ENCODE peak calls at places on chromosomes 6 and 20, in nine cellular contexts. Y is aorta; R is uterus; E is stomach; O is psoas muscle; U is CD4-positive, alpha-beta memory T cell; C is CD8-positive, alpha-beta T cell; I is vagina; S is A549. J is an unnamed sample.

GRCh38 chr6:25503686-25504085 is 148.3 kb upstream of the SCGN start:
- DNase-seq in Y (no peak), R (no peak), E (no peak), O (no peak), U (no peak), C (no peak), I (no peak), S (no peak), J (no peak)

GRCh38 chr6:43205849-43206248 is 23.4 kb downstream of the DNPH1 start:
- DNase-seq in Y (no peak), R (no peak), E (no peak), O (no peak), U (no peak), C (no peak), I (no peak), S (no peak), J (no peak)

GRCh38 chr6:70998148-70998547 is 41.3 kb upstream of the B3GAT2 start:
- DNase-seq in Y (no peak), R (no peak), E (no peak), O (no peak), U (no peak), C (no peak), I (no peak), S (no peak), J (no peak)

GRCh38 chr6:39791850-39792500 is at the start of gene DAAM2:
- DNase-seq in Y (peak), R (peak), E (peak), O (peak), U (no peak), C (no peak), I (peak), S (no peak), J (peak)

GRCh38 chr6:131640576-131640975 is 3.5 kb downstream of the ENPP3 start:
- DNase-seq in Y (no peak), R (no peak), E (no peak), O (no peak), U (no peak), C (no peak), I (no peak), S (no peak), J (no peak)

GRCh38 chr6:32081168-32081624 is 27.9 kb downstream of the TNXB start:
- DNase-seq in Y (peak), R (peak), E (no peak), O (peak), U (no peak), C (no peak), I (no peak), S (no peak), J (peak)

GRCh38 chr6:2630891-2631458 is 119.7 kb downstream of the MYLK4 start:
- DNase-seq in Y (peak), R (no peak), E (no peak), O (no peak), U (no peak), C (no peak), I (no peak), S (peak), J (no peak)

GRCh38 chr20:50788045-50788867 is 6.6 kb upstream of the BCAS4 start:
- DNase-seq in Y (no peak), R (peak), E (no peak), O (no peak), U (no peak), C (no peak), I (no peak), S (peak), J (peak)

GRCh38 chr6:77106992-77107391 is 356.3 kb downstream of the HTR1B start:
- DNase-seq in Y (no peak), R (no peak), E (no peak), O (no peak), U (no peak), C (no peak), I (no peak), S (no peak), J (no peak)

GRCh38 chr6:33783781-33784520 is 5.0 kb downstream of the LEMD2 start:
- DNase-seq in Y (no peak), R (no peak), E (no peak), O (no peak), U (no peak), C (no peak), I (no peak), S (no peak), J (no peak)

GRCh38 chr20:62861732-62862336 is at the start of gene TCFL5:
- DNase-seq in Y (peak), R (peak), E (peak), O (peak), U (peak), C (peak), I (peak), S (peak), J (peak)

GRCh38 chr6:57087916-57088315 is 2.1 kb upstream of the ZNF451 start:
- DNase-seq in Y (no peak), R (no peak), E (no peak), O (no peak), U (no peak), C (no peak), I (no peak), S (no peak), J (no peak)

GRCh38 chr6:40550096-40550731 is 37.0 kb downstream of the LRFN2 start:
- DNase-seq in Y (no peak), R (no peak), E (peak), O (no peak), U (no peak), C (no peak), I (no peak), S (peak), J (peak)

GRCh38 chr6:9520417-9521151 is 894.3 kb downstream of the TFAP2A start:
- DNase-seq in Y (no peak), R (no peak), E (no peak), O (no peak), U (no peak), C (no peak), I (no peak), S (peak), J (no peak)

GRCh38 chr6:72890671-72891070 is 268.8 kb downstream of the KCNQ5 start:
- DNase-seq in Y (no peak), R (no peak), E (no peak), O (no peak), U (no peak), C (no peak), I (no peak), S (no peak), J (no peak)

GRCh38 chr6:30690403-30691207 is at the start of gene NRM:
- DNase-seq in Y (peak), R (peak), E (peak), O (peak), U (no peak), C (peak), I (no peak), S (peak), J (peak)

GRCh38 chr6:14765106-14765505 is 480.8 kb upstream of the JARID2 start:
- DNase-seq in Y (no peak), R (no peak), E (no peak), O (no peak), U (no peak), C (no peak), I (no peak), S (peak), J (no peak)

GRCh38 chr6:142530566-142530965 is 228.8 kb downstream of the ADGRG6 start:
- DNase-seq in Y (no peak), R (no peak), E (no peak), O (no peak), U (no peak), C (no peak), I (no peak), S (peak), J (no peak)

GRCh38 chr6:99434702-99435530 is 9.8 kb upstream of the PNISR start:
- DNase-seq in Y (no peak), R (no peak), E (no peak), O (no peak), U (no peak), C (no peak), I (no peak), S (peak), J (no peak)

GRCh38 chr6:35300848-35301247 is 3.2 kb downstream of the DEF6 start:
- DNase-seq in Y (no peak), R (no peak), E (no peak), O (no peak), U (peak), C (peak), I (no peak), S (no peak), J (no peak)

GRCh38 chr6:54010340-54011276 is 100.6 kb upstream of the MLIP start:
- DNase-seq in Y (no peak), R (no peak), E (no peak), O (peak), U (no peak), C (no peak), I (no peak), S (no peak), J (no peak)

GRCh38 chr6:140311146-140311545 is 936.7 kb upstream of the CITED2 start:
- DNase-seq in Y (no peak), R (no peak), E (no peak), O (no peak), U (no peak), C (no peak), I (no peak), S (no peak), J (no peak)

GRCh38 chr20:17710379-17711305 is 10.9 kb downstream of the BANF2 start:
- DNase-seq in Y (no peak), R (peak), E (no peak), O (no peak), U (no peak), C (no peak), I (no peak), S (no peak), J (no peak)

GRCh38 chr20:51470907-51471411 is 71.6 kb downstream of the NFATC2 start:
- DNase-seq in Y (no peak), R (peak), E (no peak), O (no peak), U (no peak), C (no peak), I (no peak), S (no peak), J (no peak)

GRCh38 chr6:130359736-130360135 is 6.1 kb upstream of the TMEM200A start:
- DNase-seq in Y (no peak), R (no peak), E (no peak), O (no peak), U (no peak), C (no peak), I (no peak), S (no peak), J (no peak)

GRCh38 chr6:109453594-109454482 is 1.7 kb downstream of the MICAL1 start:
- DNase-seq in Y (no peak), R (peak), E (no peak), O (peak), U (no peak), C (no peak), I (no peak), S (no peak), J (no peak)

GRCh38 chr6:90110971-90111370 is 185.7 kb downstream of the BACH2 start:
- DNase-seq in Y (no peak), R (no peak), E (no peak), O (no peak), U (peak), C (peak), I (no peak), S (no peak), J (no peak)

GRCh38 chr6:2078888-2079287 is 166.5 kb downstream of the GMDS start:
- DNase-seq in Y (no peak), R (no peak), E (no peak), O (no peak), U (no peak), C (no peak), I (no peak), S (no peak), J (no peak)

GRCh38 chr6:166438211-166438861 is 55.6 kb upstream of the MPC1 start:
- DNase-seq in Y (no peak), R (no peak), E (peak), O (no peak), U (no peak), C (no peak), I (no peak), S (no peak), J (no peak)

GRCh38 chr6:132527791-132528190 is 10.3 kb upstream of the TAAR9 start:
- DNase-seq in Y (no peak), R (no peak), E (no peak), O (no peak), U (no peak), C (no peak), I (no peak), S (peak), J (no peak)

GRCh38 chr6:22764521-22764920 is 195.2 kb downstream of the HDGFL1 start:
- DNase-seq in Y (no peak), R (no peak), E (no peak), O (no peak), U (no peak), C (no peak), I (no peak), S (no peak), J (no peak)

DNA sequence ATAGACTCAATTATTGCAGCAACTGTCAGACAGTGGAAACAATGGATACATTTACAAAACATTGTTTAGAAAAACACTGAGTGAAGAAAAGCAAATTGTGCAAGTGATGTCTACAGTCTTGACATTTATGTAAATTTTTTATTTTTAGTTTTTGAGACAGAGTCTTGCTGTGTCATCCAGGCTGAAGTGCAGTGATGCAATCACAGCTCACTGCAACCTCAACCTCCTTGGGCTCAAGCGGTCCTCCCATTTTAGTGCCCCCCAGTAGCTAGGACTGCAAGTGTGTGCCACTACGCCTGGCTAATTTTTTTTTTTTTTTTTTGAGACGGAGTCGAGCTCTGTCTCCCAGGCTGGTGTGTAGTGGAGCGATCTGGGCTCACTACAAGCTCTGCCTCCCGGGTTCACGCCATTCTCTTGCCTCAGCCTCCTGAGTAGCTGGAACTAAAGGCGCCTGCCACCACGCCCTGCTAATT is 9.7 kb downstream of the CNBD2 start:
- DNase-seq in Y (no peak), R (no peak), E (no peak), O (no peak), U (no peak), C (no peak), I (no peak), S (no peak), J (no peak)
- H3K4me3 ChIP-seq in Y (no peak), R (no peak), E (no peak), O (no peak), U (no peak), C (no peak), I (no peak), S (no peak), J (no peak)

DNA sequence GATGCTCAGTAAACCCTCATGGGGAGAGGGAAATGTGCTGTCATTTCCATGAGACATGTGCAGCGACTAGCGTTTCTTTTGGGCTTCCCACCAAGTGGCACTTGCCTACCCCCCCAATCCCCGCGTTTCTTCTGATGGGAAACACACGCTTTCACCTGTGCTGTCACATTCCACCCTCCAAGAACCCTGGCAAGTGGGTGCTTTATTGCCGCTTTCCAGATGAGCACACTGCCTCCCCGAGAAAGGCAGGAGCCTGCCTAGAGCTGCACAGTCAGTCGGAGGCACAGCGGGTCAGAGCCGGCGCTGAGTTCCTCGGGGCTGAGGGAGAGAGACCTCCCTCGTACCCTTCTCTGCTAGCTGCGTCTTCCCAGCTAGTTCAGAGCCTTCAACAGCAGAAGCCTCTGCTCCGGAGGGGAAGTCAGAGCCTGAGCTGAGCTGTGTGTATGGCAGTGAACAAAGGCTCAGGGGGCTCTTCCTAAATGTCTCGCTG is 12.3 kb upstream of the CCDC167 start:
- DNase-seq in Y (no peak), R (no peak), E (no peak), O (no peak), U (no peak), C (no peak), I (no peak), S (no peak), J (no peak)
- H3K4me3 ChIP-seq in Y (no peak), R (no peak), E (no peak), O (no peak), U (no peak), C (no peak), I (no peak), S (no peak), J (no peak)

GRCh38 chr20:59572515-59572914 is 31.8 kb upstream of the PHACTR3 start:
- DNase-seq in Y (no peak), R (no peak), E (no peak), O (no peak), U (no peak), C (no peak), I (no peak), S (no peak), J (no peak)
- H3K4me3 ChIP-seq in Y (no peak), R (no peak), E (no peak), O (no peak), U (no peak), C (no peak), I (no peak), S (no peak), J (no peak)

GRCh38 chr20:38963745-38964144 is 1.6 kb downstream of the DHX35 start:
- DNase-seq in Y (no peak), R (no peak), E (no peak), O (no peak), U (no peak), C (no peak), I (no peak), S (no peak), J (no peak)
- H3K4me3 ChIP-seq in Y (no peak), R (no peak), E (no peak), O (no peak), U (no peak), C (no peak), I (no peak), S (no peak), J (no peak)

GRCh38 chr6:149216459-149216858 is 101.1 kb upstream of the TAB2 start:
- DNase-seq in Y (no peak), R (no peak), E (no peak), O (no peak), U (no peak), C (no peak), I (no peak), S (no peak), J (no peak)

GRCh38 chr6:149217466-149217888 is 100.0 kb upstream of the TAB2 start:
- DNase-seq in Y (no peak), R (no peak), E (no peak), O (no peak), U (no peak), C (no peak), I (no peak), S (no peak), J (no peak)

GRCh38 chr6:149218915-149219314 is 98.6 kb upstream of the TAB2 start:
- DNase-seq in Y (no peak), R (no peak), E (no peak), O (no peak), U (no peak), C (no peak), I (no peak), S (no peak), J (no peak)

GRCh38 chr6:149220882-149221773 is 96.4 kb upstream of the TAB2 start:
- DNase-seq in Y (no peak), R (no peak), E (no peak), O (no peak), U (no peak), C (no peak), I (no peak), S (no peak), J (no peak)

DNA sequence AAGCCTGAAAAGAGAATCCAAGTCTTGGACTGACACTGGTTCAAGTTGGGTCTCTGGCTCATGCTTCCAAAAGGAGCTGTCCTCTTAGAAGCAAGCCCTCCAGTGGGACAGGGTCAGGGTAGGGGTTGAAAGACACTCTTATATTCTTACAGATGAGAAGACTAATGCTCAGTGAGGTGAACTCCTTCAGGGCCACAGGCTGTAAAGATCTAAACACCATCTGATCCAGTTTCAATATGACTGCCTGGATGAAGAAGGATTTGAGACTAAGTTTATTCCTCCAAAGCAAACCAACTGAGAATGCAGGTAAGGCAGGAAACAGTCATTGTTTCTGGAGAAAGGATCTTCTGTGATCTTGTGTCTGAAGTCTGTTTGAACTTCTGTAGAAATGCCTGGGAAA is 99.0 kb upstream of the TAB2 start:
- DNase-seq in Y (no peak), R (no peak), E (no peak), O (no peak), U (no peak), C (no peak), I (no peak), S (no peak), J (no peak)
- H3K4me3 ChIP-seq in Y (no peak), R (no peak), E (no peak), O (no peak), U (no peak), C (no peak), I (no peak), S (no peak), J (no peak)

GRCh38 chr6:105459049-105459448 is 56.2 kb upstream of the PREP start:
- DNase-seq in Y (no peak), R (no peak), E (no peak), O (no peak), U (no peak), C (no peak), I (no peak), S (no peak), J (no peak)
- H3K4me3 ChIP-seq in Y (no peak), R (no peak), E (no peak), O (no peak), U (no peak), C (no peak), I (no peak), S (no peak), J (no peak)

DNA sequence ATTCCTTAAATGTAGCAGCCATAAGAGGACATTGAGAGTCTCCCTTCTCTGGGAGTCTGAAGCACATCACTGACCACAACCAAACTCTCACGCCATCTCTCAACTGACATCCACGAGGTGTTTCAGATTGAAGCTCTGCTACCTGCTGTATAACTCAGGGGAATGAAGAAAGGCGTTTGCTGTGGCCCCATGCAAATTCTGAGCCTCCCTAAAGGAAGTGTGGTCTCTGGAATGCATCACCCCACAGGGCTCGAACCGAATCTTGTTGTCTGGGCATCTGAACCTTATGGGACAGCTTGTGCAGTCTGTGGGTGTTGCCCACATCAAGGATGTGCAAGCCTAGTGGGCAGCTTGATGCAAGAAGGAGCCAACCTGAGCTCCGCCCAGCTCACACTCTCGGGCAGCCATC is 10.9 kb downstream of the PMEPA1 start:
- DNase-seq in Y (no peak), R (no peak), E (no peak), O (no peak), U (no peak), C (no peak), I (no peak), S (peak), J (no peak)
- H3K4me3 ChIP-seq in Y (no peak), R (no peak), E (no peak), O (no peak), U (no peak), C (no peak), I (no peak), S (peak), J (no peak)

DNA sequence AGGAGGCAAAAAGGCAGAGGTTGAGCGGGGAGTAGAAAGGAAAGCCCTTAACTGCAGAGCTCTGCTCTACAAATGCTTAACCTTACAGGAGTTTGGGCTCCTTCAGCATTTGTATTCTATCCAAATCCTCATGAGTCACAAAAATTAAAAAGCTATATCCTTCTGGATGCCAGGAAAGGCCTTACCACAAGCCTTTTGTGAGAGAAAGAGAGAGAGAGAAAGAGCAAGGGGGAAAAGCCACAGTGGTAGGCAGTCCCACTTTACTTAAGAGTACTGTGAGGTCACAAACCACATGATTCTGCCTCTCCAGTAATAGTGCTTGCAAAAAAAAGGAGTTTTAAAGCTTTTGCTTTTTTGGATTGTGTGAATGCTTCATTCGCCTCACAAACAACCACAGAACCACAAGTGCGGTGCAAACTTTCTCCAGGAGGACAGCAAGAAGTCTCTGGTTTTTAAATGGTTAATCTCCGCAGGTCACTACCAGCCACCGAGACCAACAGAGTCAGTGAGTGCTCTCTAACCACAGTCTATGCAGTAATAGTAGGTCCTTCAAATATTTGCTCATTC is at the start of gene RUNX2:
- DNase-seq in Y (no peak), R (no peak), E (no peak), O (no peak), U (no peak), C (no peak), I (no peak), S (no peak), J (no peak)
- H3K4me3 ChIP-seq in Y (no peak), R (no peak), E (peak), O (no peak), U (no peak), C (peak), I (no peak), S (no peak), J (no peak)

J was measured in lung.